ENCODE peak calls at places on chromosomes 3 and 15, in five cellular contexts. O, T, F, W and U are unnamed samples.

GRCh38 chr15:26453914-26454313 is 319.0 kb downstream of the GABRB3 start:
- DNase-seq in F (no peak), W (no peak), O (no peak), T (no peak), U (no peak)

GRCh38 chr3:126293370-126294082 is 63.7 kb downstream of the KLF15 start:
- DNase-seq in F (no peak), O (no peak), T (peak), W (no peak), U (no peak)

GRCh38 chr15:95840004-95840403 is 490.5 kb upstream of the NR2F2 start:
- DNase-seq in F (no peak), T (no peak), W (no peak), O (no peak), U (no peak)

GRCh38 chr15:49889525-49889924 is 229.5 kb downstream of the ATP8B4 start:
- DNase-seq in T (no peak), F (no peak), O (no peak), W (no peak), U (peak)

GRCh38 chr15:76994001-76994400 is 925 bp upstream of the PSTPIP1 start:
- DNase-seq in T (no peak), F (no peak), O (no peak), W (no peak), U (peak)

GRCh38 chr3:27483117-27484001 is 825 bp downstream of the SLC4A7 start:
- DNase-seq in F (no peak), T (peak), O (peak), W (no peak), U (peak)

GRCh38 chr15:59995568-59996349 is 8.4 kb upstream of the FOXB1 start:
- DNase-seq in O (no peak), W (no peak), F (no peak), T (no peak), U (peak)

GRCh38 chr3:64187065-64187959 is 38.0 kb downstream of the PRICKLE2 start:
- DNase-seq in T (peak), O (no peak), F (no peak), W (no peak), U (no peak)

GRCh38 chr3:121431717-121432517 is 113.9 kb downstream of the POLQ start:
- DNase-seq in F (no peak), W (no peak), T (peak), O (peak), U (no peak)

GRCh38 chr3:106699093-106699492 is 678.1 kb upstream of the CCDC54 start:
- DNase-seq in O (no peak), F (no peak), T (no peak), W (no peak), U (no peak)

GRCh38 chr3:89223188-89223587 is 115.8 kb downstream of the EPHA3 start:
- DNase-seq in O (no peak), T (no peak), F (no peak), W (no peak), U (no peak)

GRCh38 chr15:71800835-71801745 is 9.3 kb upstream of the NR2E3 start:
- DNase-seq in T (peak), W (peak), F (peak), O (no peak), U (peak)

GRCh38 chr3:148178508-148178907 is 519.2 kb upstream of the AGTR1 start:
- DNase-seq in O (no peak), F (no peak), W (no peak), T (peak), U (no peak)

GRCh38 chr3:28575748-28576589 is 227.3 kb upstream of the AZI2 start:
- DNase-seq in O (no peak), F (no peak), W (no peak), T (no peak), U (peak)

GRCh38 chr3:28575100-28575747 is 226.6 kb upstream of the AZI2 start:
- DNase-seq in O (no peak), F (no peak), W (no peak), T (no peak), U (peak)

GRCh38 chr3:28577941-28578340 is 229.3 kb upstream of the AZI2 start:
- DNase-seq in F (no peak), W (no peak), T (no peak), O (no peak), U (no peak)

GRCh38 chr3:28574036-28574435 is 225.4 kb upstream of the AZI2 start:
- DNase-seq in F (no peak), T (no peak), O (no peak), W (no peak), U (no peak)

GRCh38 chr3:28576590-28577220 is 228.1 kb upstream of the AZI2 start:
- DNase-seq in O (no peak), W (no peak), T (no peak), F (no peak), U (peak)
- TF ChIP-seq JUND in O (no peak), W (no peak), T (no peak), F (no peak), U (no peak)

DNA sequence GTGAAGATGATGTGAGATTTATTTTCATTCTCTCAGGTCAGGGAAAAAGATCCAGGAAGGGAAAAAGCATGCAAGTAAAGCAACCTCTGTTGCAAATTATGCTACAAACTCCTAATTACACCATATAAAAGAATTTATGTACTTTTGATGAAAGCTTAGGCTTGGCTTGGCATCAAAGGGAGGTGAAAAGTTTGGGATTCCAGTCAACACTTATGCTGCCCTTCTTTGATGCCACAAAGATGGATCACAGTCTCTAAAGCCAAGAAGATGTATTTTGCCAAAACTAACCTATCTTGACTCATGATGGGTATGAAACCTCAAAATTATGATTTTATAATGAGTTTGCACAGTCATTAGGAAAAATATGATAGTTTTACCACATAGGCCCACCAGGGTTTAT is 101.0 kb upstream of the CCDC80 start:
- DNase-seq in F (no peak), O (no peak), W (no peak), T (no peak), U (no peak)
- TF ChIP-seq TAF1 in F (no peak), O (no peak), W (no peak), T (no peak), U (no peak)

GRCh38 chr3:13787533-13787932 is 92.3 kb downstream of the WNT7A start:
- DNase-seq in W (no peak), O (no peak), F (no peak), T (no peak), U (no peak)
- TF ChIP-seq GABPA in W (no peak), O (no peak), F (no peak), T (no peak), U (no peak)

DNA sequence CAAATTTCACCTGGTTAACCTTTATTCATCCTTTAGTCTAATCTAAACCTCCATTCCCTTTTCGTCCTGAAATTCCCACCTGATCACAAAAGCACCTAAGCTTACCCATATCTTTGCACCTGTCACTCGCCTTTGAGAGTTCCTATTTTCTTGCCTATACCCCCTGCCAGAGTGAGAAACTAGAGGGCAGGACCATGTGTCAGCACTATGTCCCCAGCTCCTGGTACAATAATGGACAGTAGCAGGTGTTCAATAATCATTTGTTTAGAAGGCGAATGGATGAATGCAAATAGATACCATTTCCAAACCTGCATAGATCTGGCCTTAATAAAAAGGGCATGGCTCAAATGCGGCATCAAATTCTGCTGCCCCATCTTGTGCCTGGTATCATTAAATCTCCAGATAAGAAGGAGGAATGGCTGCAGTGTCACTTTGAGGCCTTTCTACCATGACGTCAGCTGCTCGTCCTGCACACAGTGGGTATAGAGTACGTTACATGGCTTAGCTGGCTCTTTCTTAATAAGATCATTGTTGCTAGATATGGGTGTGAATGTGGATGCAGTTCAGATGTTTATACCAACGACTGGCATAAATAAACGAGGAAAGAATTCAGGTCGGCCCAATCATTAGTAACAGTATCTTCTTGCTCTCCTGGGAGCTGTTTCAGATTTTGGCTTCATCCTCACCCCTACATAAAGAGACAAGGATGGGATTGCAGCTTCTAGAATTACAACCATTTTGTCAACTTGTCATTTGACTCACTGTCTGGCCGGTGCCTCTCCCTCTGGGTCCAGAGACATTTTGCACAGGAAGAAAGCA is 148.7 kb downstream of the RORA start:
- DNase-seq in W (no peak), F (no peak), O (no peak), T (no peak), U (no peak)
- TF ChIP-seq JUND in W (no peak), F (no peak), O (no peak), T (no peak), U (no peak)

GRCh38 chr3:150408232-150409124 is at the start of gene TSC22D2:
- DNase-seq in W (no peak), T (peak), F (peak), O (peak), U (peak)
- TF ChIP-seq TAF1 in W (peak), T (peak), F (peak), O (peak), U (peak)

DNA sequence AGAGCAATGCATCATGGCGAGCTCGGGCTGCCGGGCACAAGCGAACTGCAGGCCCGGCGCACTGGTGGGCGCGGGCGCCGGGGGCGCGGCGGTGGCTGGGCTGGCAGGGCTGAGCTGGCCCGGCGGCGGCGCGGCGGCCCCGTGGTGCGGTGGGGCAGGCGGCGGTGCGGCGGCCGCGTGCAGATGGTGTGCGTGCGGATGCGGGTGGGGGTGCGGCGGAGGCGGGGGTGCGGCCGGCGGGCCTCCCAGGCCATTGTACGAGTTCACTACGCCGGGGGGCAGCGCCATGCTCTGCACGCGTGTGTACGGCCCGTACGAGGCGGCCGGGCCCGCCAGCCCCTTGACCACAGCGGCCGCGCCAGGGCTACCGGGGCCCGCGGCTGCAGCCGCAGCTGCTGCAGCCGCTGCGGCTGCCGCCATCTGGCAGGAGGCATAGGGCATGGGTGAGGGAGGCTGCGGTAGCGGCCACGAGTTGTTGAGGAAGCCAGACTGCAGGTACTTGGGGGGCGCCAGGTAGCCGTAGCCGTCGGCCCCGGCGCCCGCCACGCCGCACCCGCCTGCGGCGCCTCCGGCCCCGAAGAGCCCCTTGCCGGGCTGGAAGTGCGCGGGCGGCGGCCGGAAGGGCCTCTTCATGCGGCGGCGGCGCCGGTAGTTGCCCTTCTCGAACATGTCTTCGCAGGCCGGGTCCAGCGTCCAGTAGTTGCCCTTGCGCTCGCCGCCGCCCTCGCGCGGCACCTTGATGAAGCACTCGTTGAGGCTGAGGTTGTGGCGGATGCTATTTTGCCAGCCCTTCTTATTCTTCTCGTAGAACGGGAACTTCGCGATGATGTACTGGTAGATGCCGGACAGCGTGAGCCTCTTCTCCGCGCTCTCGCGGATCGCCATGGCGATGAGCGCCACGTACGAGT is 1.0 kb downstream of the FOXL2 start:
- DNase-seq in F (peak), O (no peak), W (no peak), T (no peak), U (peak)
- TF ChIP-seq GABPA in F (peak), O (no peak), W (peak), T (no peak), U (no peak)

DNA sequence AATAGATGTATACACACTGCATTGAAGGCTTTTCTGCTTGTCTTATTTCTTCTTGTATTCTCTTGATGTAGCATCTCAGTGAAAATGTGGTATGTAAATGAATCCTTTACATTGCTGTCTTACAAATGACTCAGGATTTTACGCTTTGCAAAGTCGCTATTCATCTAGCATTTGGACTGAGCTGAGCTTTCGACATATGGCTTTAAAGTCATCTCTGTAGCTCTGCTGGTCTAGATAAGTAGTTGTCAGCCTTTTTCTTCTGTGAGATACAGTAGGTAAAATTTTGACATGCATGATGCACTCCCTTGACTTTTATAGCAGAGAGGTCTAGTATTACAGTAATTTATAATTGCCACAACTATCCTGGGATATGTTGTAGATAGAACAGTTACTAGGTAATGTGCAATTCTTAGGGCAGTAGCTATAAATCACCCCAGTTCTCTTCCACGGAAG is 16.8 kb downstream of the MEF2A start:
- DNase-seq in T (no peak), W (no peak), F (no peak), O (no peak), U (no peak)
- TF ChIP-seq JUND in T (no peak), W (no peak), F (no peak), O (no peak), U (no peak)

GRCh38 chr15:39075311-39075710 is 505.6 kb upstream of the THBS1 start:
- DNase-seq in O (no peak), W (no peak), F (no peak), T (no peak), U (no peak)
- TF ChIP-seq TAF1 in O (no peak), W (no peak), F (no peak), T (no peak), U (no peak)

GRCh38 chr3:73827204-73827603 is 202.5 kb upstream of the PDZRN3 start:
- DNase-seq in T (no peak), W (no peak), O (no peak), F (no peak), U (no peak)

GRCh38 chr3:73832426-73832825 is 207.7 kb upstream of the PDZRN3 start:
- DNase-seq in O (no peak), F (no peak), W (no peak), T (no peak), U (no peak)

DNA sequence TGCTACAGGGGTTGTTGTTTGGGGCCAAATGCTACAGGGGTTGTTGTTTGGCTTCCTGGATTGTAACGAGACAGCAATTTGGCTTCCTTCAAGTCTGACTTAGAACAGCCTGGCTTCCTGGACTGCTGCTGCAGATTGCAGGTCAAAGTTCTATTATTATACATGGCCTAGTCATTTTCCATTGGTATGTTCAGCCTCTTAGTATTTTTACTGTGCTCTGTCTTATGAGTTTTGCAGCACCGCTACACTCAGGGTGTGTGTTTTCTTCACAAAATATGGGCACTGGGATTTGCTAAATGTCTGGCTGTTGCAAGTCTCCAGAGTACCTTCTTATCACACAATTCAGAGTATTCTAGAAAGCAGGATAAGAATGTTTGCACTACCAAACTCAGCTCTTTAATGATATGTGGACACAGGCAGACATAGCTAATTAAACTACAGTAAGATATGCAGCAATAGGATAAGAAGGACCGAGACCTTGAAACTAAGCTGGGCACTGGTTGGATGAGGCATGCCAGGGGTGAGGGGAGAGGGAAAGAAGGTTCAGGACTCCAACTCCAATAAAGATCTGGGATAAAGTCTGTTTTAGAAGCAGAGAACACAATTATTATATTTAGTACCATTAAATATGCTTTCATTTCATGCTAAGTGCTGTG is 203.0 kb upstream of the PDZRN3 start:
- DNase-seq in W (no peak), T (no peak), O (no peak), F (no peak), U (no peak)
- TF ChIP-seq GABPA in W (no peak), T (no peak), O (no peak), F (no peak), U (no peak)